ENCODE peak calls at places on chromosomes 13 and 19, in four cellular contexts. X is IMR-90, F is OCI-LY7, Y is H1. M is an unnamed sample.

GRCh38 chr13:97141564-97142005 is 80.5 kb upstream of the MBNL2 start:
- DNase-seq in F (no peak), X (peak), Y (peak), M (peak)

GRCh38 chr19:30395283-30395682 is 23.1 kb downstream of the ZNF536 start:
- DNase-seq in X (no peak), F (no peak), Y (no peak), M (no peak)

GRCh38 chr19:16249826-16250434 is 52.2 kb downstream of the AP1M1 start:
- DNase-seq in F (no peak), Y (no peak), X (peak), M (peak)

GRCh38 chr13:44298314-44298713 is 75.3 kb upstream of the SERP2 start:
- DNase-seq in F (no peak), X (peak), Y (no peak), M (no peak)

GRCh38 chr13:40781717-40782116 is 7.7 kb upstream of the SLC25A15 start:
- DNase-seq in F (peak), X (no peak), Y (no peak), M (no peak)

GRCh38 chr19:38709671-38710415 is 34.4 kb downstream of the CAPN12 start:
- DNase-seq in X (no peak), Y (no peak), F (no peak), M (no peak)

GRCh38 chr19:16660763-16661479 is at the start of gene TMEM38A:
- DNase-seq in Y (no peak), X (no peak), F (peak), M (no peak)

GRCh38 chr19:16676101-16676798 is 15.3 kb downstream of the TMEM38A start:
- DNase-seq in Y (no peak), X (no peak), F (no peak), M (no peak)

GRCh38 chr13:39048806-39049205 is 10.6 kb downstream of the NHLRC3 start:
- DNase-seq in Y (no peak), X (no peak), F (no peak), M (no peak)

DNA sequence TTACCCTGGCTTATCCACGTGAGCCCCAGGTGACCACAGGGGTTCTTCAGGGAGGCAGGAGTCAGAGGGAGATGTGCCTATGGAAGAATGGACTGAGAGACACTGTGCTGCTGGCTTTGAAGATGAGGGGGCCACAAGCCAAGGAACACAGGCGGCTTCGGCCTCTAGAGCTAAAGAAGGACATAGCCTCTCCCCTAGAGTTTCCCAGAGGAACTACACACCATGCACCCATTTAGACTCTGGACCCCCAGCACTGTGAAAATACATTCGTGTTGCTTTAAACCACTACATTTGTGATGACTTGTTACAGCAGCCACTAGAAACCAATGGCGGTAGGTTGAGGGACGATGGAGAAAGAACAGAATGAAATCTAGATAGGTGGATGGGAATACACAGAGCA is 13.7 kb upstream of the ATF5 start:
- DNase-seq in F (no peak), Y (no peak), X (no peak), M (no peak)
- TF ChIP-seq CTCF in F (peak), Y (peak), X (no peak), M (no peak)

GRCh38 chr19:29121684-29122083 is 91.3 kb downstream of the UQCRFS1 start:
- DNase-seq in X (no peak), F (no peak), Y (peak), M (no peak)
- TF ChIP-seq CTCF in X (peak), F (peak), Y (peak), M (no peak)

DNA sequence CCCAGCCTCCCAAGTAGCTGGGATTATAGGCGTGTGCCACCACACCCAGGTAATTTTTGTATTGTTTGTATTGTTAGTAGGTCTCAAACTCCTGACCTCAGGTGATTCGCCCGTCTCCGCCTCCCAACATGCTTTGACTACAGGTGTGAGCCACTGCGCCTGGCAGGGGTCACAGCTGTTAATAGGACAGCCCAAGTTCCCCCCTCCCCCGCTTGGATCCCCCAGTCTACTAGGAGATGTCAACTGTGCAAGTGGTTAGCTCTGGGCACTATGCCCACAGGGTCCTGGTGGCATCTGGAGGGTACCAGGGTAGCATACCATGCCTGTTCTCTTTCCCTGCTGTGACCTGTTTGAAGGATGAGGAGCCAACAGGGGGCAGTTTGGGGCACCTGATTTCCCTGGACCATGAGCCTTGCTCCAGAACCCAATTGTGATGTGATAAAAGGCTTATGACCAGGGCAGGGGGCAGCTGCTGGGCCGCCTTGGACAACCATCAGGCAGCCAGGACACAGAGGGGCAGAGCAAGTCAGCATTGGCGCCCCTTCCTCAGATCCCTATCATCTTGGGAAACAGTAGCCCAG is at the start of gene TSPAN16:
- DNase-seq in X (no peak), F (no peak), Y (no peak), M (no peak)
- TF ChIP-seq CTCF in X (no peak), F (peak), Y (peak), M (peak)

GRCh38 chr19:43316591-43317319 is 36.7 kb upstream of the CD177 start:
- DNase-seq in Y (peak), X (peak), F (no peak), M (no peak)
- TF ChIP-seq CTCF in Y (peak), X (peak), F (no peak), M (peak)

DNA sequence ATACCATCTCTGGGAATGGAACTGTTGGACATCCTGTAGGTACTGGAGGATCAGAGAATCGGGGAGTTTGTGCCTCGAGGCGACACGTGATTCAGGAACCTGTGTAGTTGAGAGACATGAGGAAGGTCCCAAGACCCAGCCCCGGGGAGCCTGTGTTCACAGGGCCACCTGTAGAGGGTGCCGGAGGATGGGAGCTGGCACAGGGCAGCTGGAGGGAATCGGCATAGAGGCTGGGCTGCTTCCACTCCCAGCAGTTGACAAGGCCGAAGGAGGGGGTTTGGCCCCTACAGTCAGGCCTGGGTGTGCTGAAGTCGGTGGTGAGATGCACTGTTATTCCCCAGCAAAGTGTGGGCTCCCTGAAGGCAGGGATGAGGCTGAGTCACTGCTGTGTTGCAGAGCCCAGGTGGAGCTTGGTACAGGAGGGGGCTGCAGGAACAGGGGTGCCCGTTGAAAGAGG is 2.5 kb upstream of the ISYNA1 start:
- DNase-seq in F (peak), Y (no peak), X (no peak), M (no peak)
- TF ChIP-seq CTCF in F (peak), Y (peak), X (peak), M (peak)

DNA sequence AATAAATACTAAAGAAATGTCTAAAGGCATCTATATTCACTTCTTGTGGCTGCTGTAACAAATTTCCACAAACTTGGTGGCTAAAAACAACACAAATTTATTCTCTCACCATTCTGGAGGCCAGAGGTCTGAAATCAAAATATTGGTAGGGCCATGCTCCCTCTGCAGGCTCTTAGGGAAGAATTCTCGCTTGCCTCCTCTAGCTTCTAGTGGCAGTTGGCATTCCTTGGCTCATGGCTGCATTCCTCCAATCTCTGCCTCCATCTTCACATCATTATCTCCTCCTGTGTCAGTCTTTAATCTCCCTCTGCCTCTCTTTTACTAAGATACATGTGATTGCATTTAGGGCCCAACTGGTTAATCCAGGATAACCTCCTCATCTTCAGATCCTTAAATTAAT is 54.1 kb upstream of the RFXAP start:
- DNase-seq in Y (no peak), F (no peak), X (no peak), M (no peak)
- TF ChIP-seq CTCF in Y (peak), F (no peak), X (no peak), M (no peak)

GRCh38 chr19:5683177-5683886 is 2.5 kb downstream of the HSD11B1L start:
- DNase-seq in Y (no peak), X (no peak), F (no peak), M (no peak)
- TF ChIP-seq CTCF in Y (no peak), X (no peak), F (no peak), M (no peak)

GRCh38 chr19:13832096-13832495 is 36.9 kb downstream of the ZSWIM4 start:
- DNase-seq in F (no peak), Y (no peak), X (no peak), M (no peak)

GRCh38 chr19:13835791-13836723 is 40.8 kb downstream of the ZSWIM4 start:
- DNase-seq in Y (no peak), F (peak), X (no peak), M (no peak)

GRCh38 chr19:13834308-13834790 is 39.1 kb downstream of the ZSWIM4 start:
- DNase-seq in X (peak), Y (no peak), F (no peak), M (no peak)

GRCh38 chr19:13831560-13832056 is 36.4 kb downstream of the ZSWIM4 start:
- DNase-seq in F (no peak), Y (no peak), X (no peak), M (no peak)

DNA sequence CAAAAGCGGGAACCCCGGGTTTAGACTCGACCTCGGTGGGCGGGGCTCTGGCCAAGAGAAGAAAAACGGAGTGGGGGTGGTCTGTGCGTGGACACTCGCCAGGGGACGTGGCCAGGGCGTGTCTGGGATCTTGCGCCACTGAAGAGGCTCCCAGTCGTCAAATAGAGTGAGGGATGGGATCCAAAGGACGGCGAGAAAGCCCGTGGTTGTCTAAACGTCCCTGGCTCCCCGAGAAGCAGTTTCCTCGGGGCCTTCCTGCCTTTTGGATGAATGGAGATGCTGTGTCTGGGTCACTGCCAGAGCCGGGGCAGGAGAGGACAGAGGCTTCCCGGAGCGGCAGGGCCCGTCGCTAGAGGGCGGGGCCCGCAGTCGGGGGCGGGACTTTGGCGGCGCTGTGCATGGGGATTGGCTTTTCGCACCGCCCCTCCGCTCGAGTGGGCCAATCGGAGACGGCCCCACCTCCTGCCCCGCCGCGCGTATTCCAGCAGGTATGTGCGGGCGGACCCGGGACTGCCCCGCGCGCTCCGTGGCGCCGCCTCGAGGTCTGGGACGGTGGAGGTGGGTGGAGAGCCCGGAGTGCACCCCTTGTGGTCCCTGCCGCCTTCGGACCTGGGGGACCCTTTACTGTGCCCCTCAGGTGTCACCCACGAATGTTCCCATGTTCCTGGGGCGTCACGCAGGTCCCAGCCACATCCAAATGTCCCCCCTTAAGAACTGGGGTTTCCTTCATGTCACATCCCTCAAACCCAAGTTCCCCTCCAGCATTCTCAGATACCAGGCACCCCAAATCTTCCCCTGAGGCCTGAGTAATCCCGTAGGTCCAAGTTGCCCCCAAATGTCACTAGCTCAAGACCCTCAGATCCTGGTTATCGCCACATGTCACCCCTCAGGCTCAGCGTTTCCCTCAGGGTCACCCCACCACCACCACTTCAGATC is 38.4 kb downstream of the ZSWIM4 start:
- DNase-seq in Y (no peak), F (peak), X (peak), M (no peak)
- TF ChIP-seq CTCF in Y (peak), F (peak), X (peak), M (peak)